ENCODE peak calls at places on chromosomes 13 and 19, in eight cellular contexts. I, F, E, R, K, O, X and V are unnamed samples. For H3K36me3, the result is how much of the 10 kb centered on the place peaks cover.

GRCh38 chr13:89763011-89763410 is 1584.5 kb upstream of the MIR17HG start:
- DNase-seq in K (no peak), R (no peak), X (no peak), O (no peak), F (no peak), E (no peak), I (peak), V (no peak)

GRCh38 chr13:91620670-91621141 is 222.3 kb downstream of the GPC5 start:
- DNase-seq in E (no peak), F (no peak), R (no peak), I (no peak), K (no peak), O (no peak), X (no peak), V (no peak)

GRCh38 chr13:62512194-62513141 is 1096.8 kb upstream of the PCDH20 start:
- DNase-seq in K (peak), O (no peak), R (peak), E (peak), F (peak), I (peak), X (no peak), V (no peak)

GRCh38 chr13:28044608-28045007 is 55.8 kb downstream of the FLT3 start:
- DNase-seq in R (no peak), K (no peak), I (no peak), F (no peak), O (no peak), X (no peak), E (no peak), V (no peak)

GRCh38 chr19:58056861-58057260 is 2.2 kb upstream of the ZNF135 start:
- DNase-seq in K (no peak), R (no peak), I (no peak), O (no peak), X (no peak), F (no peak), E (no peak), V (no peak)

GRCh38 chr19:13937479-13938360 is 497 bp downstream of the PODNL1 start:
- DNase-seq in K (peak), O (no peak), E (no peak), I (no peak), R (no peak), F (no peak), X (no peak), V (no peak)

GRCh38 chr13:113153810-113154748 is 4.4 kb upstream of the PROZ start:
- DNase-seq in E (peak), I (peak), R (peak), K (peak), X (peak), O (peak), F (peak), V (no peak)

GRCh38 chr19:37809366-37809765 is 30.0 kb upstream of the ZNF573 start:
- DNase-seq in X (no peak), F (no peak), I (no peak), E (no peak), O (no peak), R (no peak), K (no peak), V (no peak)

GRCh38 chr19:6362351-6362801 is 1.0 kb downstream of the CLPP start:
- DNase-seq in I (no peak), K (no peak), R (no peak), E (no peak), F (no peak), X (no peak), O (no peak), V (no peak)

GRCh38 chr13:113860051-113860471 is 3.8 kb downstream of the GAS6 start:
- DNase-seq in O (peak), I (no peak), F (no peak), R (no peak), K (peak), E (peak), X (no peak), V (no peak)

GRCh38 chr13:33547035-33547434 is 261.5 kb upstream of the STARD13 start:
- DNase-seq in R (no peak), I (peak), F (no peak), O (no peak), K (no peak), E (no peak), X (no peak), V (no peak)

GRCh38 chr13:86562876-86563275 is 763.7 kb upstream of the SLITRK6 start:
- DNase-seq in K (no peak), X (no peak), F (no peak), E (no peak), R (no peak), I (no peak), O (no peak), V (no peak)

GRCh38 chr19:38290631-38291147 is 13.4 kb upstream of the C19orf33 start:
- DNase-seq in E (no peak), I (peak), X (no peak), K (no peak), R (peak), O (no peak), F (peak), V (peak)

GRCh38 chr19:11265785-11266236 is 3.5 kb upstream of the DOCK6 start:
- DNase-seq in F (peak), O (no peak), K (no peak), E (peak), R (peak), X (no peak), I (peak), V (no peak)

GRCh38 chr13:111536239-111536638 is 215.8 kb downstream of the TEX29 start:
- DNase-seq in I (no peak), O (no peak), R (no peak), X (no peak), K (no peak), F (no peak), E (no peak), V (no peak)

GRCh38 chr13:47598340-47598911 is 402.6 kb downstream of the SUCLA2 start:
- DNase-seq in R (no peak), E (no peak), O (no peak), K (peak), X (no peak), I (peak), F (no peak), V (no peak)

GRCh38 chr13:113598481-113598880 is 13.9 kb downstream of the TFDP1 start:
- DNase-seq in F (peak), O (no peak), R (no peak), E (no peak), I (no peak), K (no peak), X (no peak), V (no peak)

GRCh38 chr19:55526216-55527196 is 10.4 kb downstream of the SBK2 start:
- DNase-seq in F (no peak), I (peak), X (peak), O (peak), R (peak), K (peak), E (peak), V (no peak)

GRCh38 chr19:5466814-5467291 is 11.6 kb downstream of the ZNRF4 start:
- DNase-seq in X (no peak), I (no peak), K (no peak), F (no peak), E (no peak), R (peak), O (peak), V (no peak)

GRCh38 chr19:748274-748598 is 2.7 kb upstream of the MISP start:
- DNase-seq in R (no peak), X (no peak), E (no peak), I (no peak), F (no peak), K (no peak), O (no peak), V (no peak)

GRCh38 chr19:14383898-14384669 is 2.8 kb downstream of the ADGRE5 start:
- DNase-seq in F (no peak), X (peak), R (no peak), I (peak), O (no peak), E (no peak), K (no peak), V (no peak)

GRCh38 chr19:41299755-41300089 is 10.2 kb upstream of the CCDC97 start:
- DNase-seq in E (no peak), O (peak), F (no peak), X (peak), I (no peak), R (no peak), K (no peak), V (no peak)

GRCh38 chr19:35304036-35304435 is 12.1 kb downstream of the MAG start:
- DNase-seq in X (no peak), R (no peak), K (no peak), F (peak), E (no peak), I (no peak), O (no peak), V (no peak)

GRCh38 chr19:17311455-17312248 is 2.3 kb downstream of the DDA1 start:
- DNase-seq in O (no peak), E (peak), R (no peak), F (no peak), X (no peak), I (peak), K (no peak), V (no peak)

GRCh38 chr19:610801-611505 is 21.3 kb downstream of the HCN2 start:
- DNase-seq in O (peak), E (no peak), I (no peak), R (no peak), K (no peak), X (no peak), F (no peak), V (no peak)

GRCh38 chr19:51552996-51553725 is 17.9 kb upstream of the ZNF175 start:
- DNase-seq in O (peak), X (no peak), R (peak), E (peak), I (peak), K (peak), F (peak), V (no peak)

DNA sequence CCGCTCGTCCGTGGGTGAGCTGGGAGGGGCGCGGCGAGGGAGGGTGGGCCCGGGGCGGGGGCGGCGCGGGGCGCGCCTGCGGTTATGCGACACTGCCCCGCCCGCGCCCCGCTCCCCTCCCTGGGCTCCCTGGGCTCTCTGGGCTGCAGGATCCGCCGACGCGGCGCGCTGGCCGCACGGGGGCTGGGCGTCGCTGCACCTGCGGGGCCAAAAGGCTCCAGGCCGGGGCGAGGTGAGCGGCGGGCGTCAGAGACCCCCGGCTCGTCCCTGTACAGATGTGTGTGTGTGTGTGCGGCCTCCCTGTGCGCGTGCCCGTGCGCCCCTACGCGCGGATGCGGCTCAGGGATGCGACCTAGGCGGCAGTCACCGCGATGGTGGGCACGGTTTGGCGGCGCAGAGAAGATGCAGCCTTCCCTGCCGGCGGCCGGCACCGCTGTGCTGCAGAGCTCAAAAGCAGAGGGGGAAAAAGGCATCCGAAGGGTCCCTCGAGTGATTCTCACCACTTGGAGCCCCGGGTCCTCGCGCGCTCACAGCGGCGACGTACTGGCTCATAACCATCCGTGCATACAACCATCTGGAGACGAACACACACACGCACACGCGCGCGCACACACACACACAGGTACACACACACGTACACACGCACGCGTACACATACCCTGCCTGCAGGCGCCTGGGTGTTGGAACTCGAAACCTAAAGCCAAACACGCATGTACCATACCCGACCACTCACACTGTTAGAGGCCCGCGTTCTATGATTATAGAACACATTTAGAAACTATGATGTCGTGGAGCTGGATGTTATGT is 704 bp downstream of the ATP8A2 start:
- DNase-seq in R (no peak), I (no peak), F (no peak), E (no peak), X (no peak), K (peak), O (no peak), V (no peak)
- H3K36me3 ChIP-seq in R (under half), I (under half), F (under half), E (under half), X (under half), K (under half), O (under half), V (under half)

GRCh38 chr13:96527497-96527896 is 437.6 kb downstream of the HS6ST3 start:
- DNase-seq in R (no peak), K (peak), E (no peak), O (no peak), X (no peak), I (no peak), F (no peak), V (no peak)
- TF ChIP-seq CTCF in R (no peak), K (no peak), E (no peak), O (no peak), X (no peak), I (no peak), F (no peak), V (no peak)

GRCh38 chr19:2474232-2475017 is 1.5 kb upstream of the GADD45B start:
- DNase-seq in K (peak), F (peak), R (peak), X (peak), I (peak), O (peak), E (peak), V (no peak)
- H3K36me3 ChIP-seq in K (under half), F (under half), R (under half), X (under half), I (under half), O (under half), E (under half), V (under half)

DNA sequence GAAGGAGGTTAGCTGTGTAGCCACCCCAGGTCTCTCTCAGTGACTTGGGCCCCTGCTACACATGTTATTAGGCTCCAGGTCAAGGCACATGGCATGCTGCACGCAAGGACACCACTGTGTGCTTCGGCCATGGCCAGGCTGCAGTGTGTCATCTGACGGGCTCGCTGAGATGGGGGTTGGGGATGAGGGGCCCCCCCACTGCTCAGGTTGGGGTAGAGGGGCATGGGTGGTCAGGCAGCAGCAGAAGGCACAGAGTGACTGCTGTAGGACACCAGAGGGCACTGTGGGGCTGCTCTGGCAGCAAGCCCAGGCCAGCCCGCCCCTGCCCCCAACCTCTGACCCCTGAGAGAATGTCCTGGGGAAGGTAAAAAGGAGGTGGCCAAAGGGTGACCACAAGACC is 32.2 kb upstream of the ISYNA1 start:
- DNase-seq in E (peak), K (peak), F (peak), I (no peak), R (no peak), O (no peak), X (no peak), V (no peak)
- TF ChIP-seq CTCF in E (peak), K (peak), F (peak), I (peak), R (peak), O (peak), X (no peak), V (peak)

GRCh38 chr19:47740866-47741519 is 4.4 kb upstream of the NOP53 start:
- DNase-seq in E (no peak), R (peak), K (no peak), I (no peak), O (no peak), F (no peak), X (no peak), V (no peak)

GRCh38 chr19:47749326-47749725 is 4.0 kb downstream of the NOP53 start:
- DNase-seq in X (no peak), O (no peak), K (no peak), I (no peak), E (no peak), F (no peak), R (no peak), V (no peak)

GRCh38 chr19:47741544-47742125 is 3.7 kb upstream of the NOP53 start:
- DNase-seq in X (peak), O (no peak), F (no peak), E (no peak), I (no peak), R (no peak), K (no peak), V (no peak)

GRCh38 chr19:47742636-47743035 is 2.7 kb upstream of the NOP53 start:
- DNase-seq in E (no peak), K (peak), X (no peak), F (no peak), I (no peak), O (no peak), R (no peak), V (no peak)

GRCh38 chr19:47745010-47745901 is at the start of gene NOP53:
- DNase-seq in R (peak), O (peak), E (peak), K (peak), I (peak), F (peak), X (peak), V (peak)
- H3K36me3 ChIP-seq in R (under half), O (under half), E (under half), K (under half), I (under half), F (under half), X (under half), V (under half)